ENCODE peak calls at places on chromosomes 12 and 14, in eight cellular contexts. V is AG09309, S is trophoblast cell, O is mesendoderm, B is thyroid gland, I is right atrium auricular region, A is SJCRH30, G is cardiac muscle cell. C is an unnamed sample.

GRCh38 chr14:23327947-23328744 is 6.9 kb downstream of the PABPN1 start:
- DNase-seq in V (peak), S (peak), O (peak), B (peak), I (peak), A (peak), G (peak), C (no peak)

GRCh38 chr12:17875230-17875629 is 214.8 kb downstream of the RERGL start:
- DNase-seq in V (no peak), S (no peak), O (no peak), B (no peak), I (no peak), A (no peak), G (no peak), C (no peak)

GRCh38 chr12:40149673-40150260 is 43.9 kb upstream of the SLC2A13 start:
- DNase-seq in V (no peak), S (peak), O (peak), B (no peak), I (no peak), A (no peak), G (no peak), C (no peak)

GRCh38 chr14:99512571-99513182 is 31.5 kb downstream of the CCNK start:
- DNase-seq in V (no peak), S (no peak), O (no peak), B (no peak), I (no peak), A (no peak), G (no peak), C (no peak)

GRCh38 chr12:108646597-108647190 is 13.0 kb upstream of the SELPLG start:
- DNase-seq in V (no peak), S (no peak), O (no peak), B (no peak), I (no peak), A (no peak), G (no peak), C (no peak)

GRCh38 chr12:70875628-70876027 is 44.9 kb downstream of the PTPRR start:
- DNase-seq in V (no peak), S (no peak), O (peak), B (no peak), I (no peak), A (no peak), G (no peak), C (no peak)

GRCh38 chr12:3190101-3190500 is 112.9 kb downstream of the TSPAN9 start:
- DNase-seq in V (no peak), S (no peak), O (no peak), B (no peak), I (no peak), A (no peak), G (no peak), C (no peak)

GRCh38 chr14:20836668-20837338 is 34.2 kb upstream of the RNASE1 start:
- DNase-seq in V (no peak), S (peak), O (peak), B (peak), I (no peak), A (no peak), G (peak), C (no peak)

GRCh38 chr14:65077318-65077717 is 25.0 kb downstream of the MAX start:
- DNase-seq in V (no peak), S (no peak), O (no peak), B (no peak), I (no peak), A (no peak), G (no peak), C (no peak)
- H3K4me3 ChIP-seq in V (no peak), S (no peak), O (no peak), B (no peak), I (no peak), A (no peak), G (no peak), C (no peak)

DNA sequence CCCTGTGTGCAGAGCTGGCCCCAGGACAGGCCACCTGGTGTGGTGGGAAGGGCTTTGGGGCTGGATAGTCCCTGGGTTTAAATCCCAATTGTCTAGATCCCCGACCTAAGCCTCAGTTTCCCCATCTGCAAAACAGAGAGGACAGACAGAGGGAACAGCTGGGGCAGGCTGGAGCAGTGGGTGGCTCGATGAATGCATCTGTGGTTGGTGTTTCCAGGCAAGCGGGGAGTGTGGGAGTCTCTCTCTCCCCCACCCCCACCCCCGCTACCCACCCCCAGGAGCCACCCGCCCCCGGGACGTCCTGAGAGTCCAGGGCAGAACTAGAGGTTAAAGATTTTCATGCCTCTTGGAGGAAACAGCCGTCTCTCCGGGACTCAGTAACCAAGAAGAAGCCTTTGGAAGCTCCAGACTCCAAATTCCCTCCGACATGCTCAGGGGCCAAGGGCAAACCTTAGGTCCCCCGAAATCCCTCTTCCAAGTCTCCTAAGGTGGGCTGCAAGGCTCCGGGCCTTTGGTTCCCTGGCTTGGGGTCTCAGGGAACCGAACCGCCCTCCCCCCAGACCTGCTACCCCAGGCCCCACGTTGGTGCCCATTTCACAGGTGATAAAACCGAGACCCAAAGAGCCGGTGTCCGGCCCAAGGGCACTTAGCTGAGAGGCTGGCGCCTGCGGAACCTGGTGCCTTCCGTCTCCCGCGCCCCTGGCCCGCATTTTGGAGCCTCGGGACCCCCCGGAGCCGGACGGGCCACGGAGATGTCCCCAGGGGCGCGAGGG is 478 bp downstream of the TRPV4 start:
- DNase-seq in V (no peak), S (no peak), O (no peak), B (no peak), I (no peak), A (no peak), G (no peak), C (no peak)
- H3K4me3 ChIP-seq in V (peak), S (peak), O (peak), B (peak), I (peak), A (peak), G (peak), C (peak)

DNA sequence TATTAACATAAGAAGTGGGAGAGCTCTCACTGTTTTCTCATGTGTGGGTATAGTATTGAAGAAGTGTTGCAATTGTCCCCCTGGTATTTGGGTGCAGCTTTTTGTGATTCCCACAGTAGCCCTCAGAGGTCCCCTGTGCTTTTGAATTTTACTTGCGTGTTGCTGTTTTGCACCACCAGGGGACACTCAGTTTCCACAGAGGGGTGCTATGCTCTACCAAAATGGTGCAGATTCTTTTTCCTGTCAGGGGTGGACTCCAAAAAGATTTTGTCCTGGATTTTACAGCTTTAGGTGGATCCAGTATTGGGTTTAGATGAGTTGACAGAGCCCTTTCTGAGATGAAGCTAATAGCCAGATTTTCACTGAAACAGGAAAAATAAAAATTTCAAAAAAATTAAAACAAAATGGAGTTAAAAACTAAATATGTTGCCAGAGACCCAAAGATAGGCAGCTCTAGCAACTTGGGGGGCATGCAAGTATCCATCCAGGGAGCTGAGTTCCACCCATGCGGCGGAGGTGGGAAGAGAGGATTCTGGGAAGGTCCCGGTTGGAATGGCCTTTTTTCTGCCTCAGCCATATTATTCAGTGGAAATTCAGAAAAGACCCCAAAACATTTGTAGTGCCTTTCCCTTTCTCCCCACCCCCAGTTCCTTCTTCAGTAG is 50.2 kb downstream of the TTLL5 start:
- DNase-seq in V (peak), S (peak), O (peak), B (peak), I (no peak), A (peak), G (peak), C (no peak)
- H3K4me3 ChIP-seq in V (no peak), S (no peak), O (no peak), B (no peak), I (no peak), A (peak), G (no peak), C (no peak)

GRCh38 chr12:48119078-48119833 is at the start of gene PFKM:
- DNase-seq in V (peak), S (peak), O (peak), B (peak), I (peak), A (peak), G (peak), C (peak)

GRCh38 chr12:48115957-48116356 is 3.2 kb upstream of the PFKM start:
- DNase-seq in V (no peak), S (no peak), O (no peak), B (no peak), I (no peak), A (no peak), G (no peak), C (no peak)

GRCh38 chr12:48121522-48121921 is 2.4 kb downstream of the PFKM start:
- DNase-seq in V (no peak), S (no peak), O (no peak), B (no peak), I (no peak), A (no peak), G (no peak), C (no peak)

GRCh38 chr12:48119834-48120195 is 651 bp downstream of the PFKM start:
- DNase-seq in V (no peak), S (no peak), O (no peak), B (no peak), I (no peak), A (no peak), G (peak), C (no peak)

GRCh38 chr12:48118491-48118890 is 673 bp upstream of the PFKM start:
- DNase-seq in V (no peak), S (no peak), O (peak), B (peak), I (no peak), A (peak), G (peak), C (no peak)
- H3K4me3 ChIP-seq in V (no peak), S (no peak), O (no peak), B (peak), I (no peak), A (peak), G (peak), C (peak)

DNA sequence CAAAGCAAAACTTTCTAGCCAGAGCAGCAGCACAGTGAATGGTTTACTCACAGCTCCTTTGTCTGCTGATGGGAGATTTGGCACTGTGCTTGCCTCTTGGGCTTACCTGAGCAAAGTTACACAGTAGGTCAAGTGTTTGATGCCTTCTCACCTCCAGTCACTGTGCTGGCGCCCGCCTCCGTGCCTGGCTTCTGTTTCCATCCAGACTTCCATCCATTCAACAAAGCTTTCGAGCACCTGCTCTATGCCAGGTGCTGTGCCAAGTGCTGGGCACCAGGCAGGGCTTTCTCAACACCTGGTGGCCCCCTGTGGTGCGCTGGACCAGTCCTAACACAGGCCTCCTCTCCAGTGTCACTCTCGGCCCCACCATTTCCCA is 199.2 kb upstream of the EEA1 start:
- DNase-seq in V (no peak), S (no peak), O (no peak), B (peak), I (no peak), A (no peak), G (no peak), C (no peak)
- H3K4me3 ChIP-seq in V (no peak), S (no peak), O (no peak), B (no peak), I (no peak), A (no peak), G (no peak), C (no peak)

C was measured in skeletal muscle cell.